ENCODE peak calls at places on chromosomes 5 and 9, in nine cellular contexts. Z is SJCRH30; U is stimulated activated CD8-positive, alpha-beta memory T cell treated with anti-CD3 and anti-CD28 coated beads, Interleukin-4, amount 100 ng/mL, for 4 hours; V is activated CD4-positive, alpha-beta T cell treated with anti-CD3 and anti-CD28 coated beads for 1 hour; C is MV-4-11; W is EL; O is activated T-helper 1 cell treated with Interleukin-2 at 50 U/mL for 16 hours; D is HEK293T; F is A172. B is an unnamed sample.

GRCh38 chr5:123997354-123998215 is 485.6 kb downstream of the CSNK1G3 start:
- DNase-seq in Z (peak; percentile 51), U (no peak), V (no peak), C (no peak), W (peak; percentile 91), O (no peak), D (no peak), F (peak; percentile 67), B (peak; percentile 18)

GRCh38 chr9:93010696-93011095 is 47.8 kb upstream of the SUSD3 start:
- DNase-seq in Z (no peak), U (no peak), V (no peak), C (no peak), W (no peak), O (no peak), D (peak; percentile 3), F (no peak), B (no peak)

GRCh38 chr5:173567548-173567947 is 48.9 kb downstream of the BOD1 start:
- DNase-seq in Z (peak; percentile 70), U (no peak), V (no peak), C (no peak), W (peak; percentile 78), O (no peak), D (no peak), F (peak; percentile 35), B (no peak)

GRCh38 chr9:119366909-119367690 is 2.1 kb downstream of the BRINP1 start:
- DNase-seq in Z (peak; percentile 74), U (no peak), V (no peak), C (no peak), W (no peak), O (no peak), D (no peak), F (no peak), B (no peak)

GRCh38 chr5:60312098-60312497 is 387.9 kb downstream of the DEPDC1B start:
- DNase-seq in Z (no peak), U (no peak), V (no peak), C (peak; percentile 77), W (no peak), O (no peak), D (no peak), F (no peak), B (no peak)

GRCh38 chr5:160166973-160167622 is 47.8 kb upstream of the PWWP2A start:
- DNase-seq in Z (no peak), U (no peak), V (no peak), C (no peak), W (no peak), O (no peak), D (no peak), F (no peak), B (no peak)

GRCh38 chr9:127985011-127985410 is 4.2 kb upstream of the EEIG1 start:
- DNase-seq in Z (no peak), U (no peak), V (no peak), C (no peak), W (no peak), O (no peak), D (no peak), F (no peak), B (no peak)

GRCh38 chr5:112006721-112007120 is 249.7 kb upstream of the NREP start:
- DNase-seq in Z (peak; percentile 18), U (no peak), V (no peak), C (peak; percentile 48), W (peak; percentile 73), O (no peak), D (no peak), F (peak; percentile 50), B (peak; percentile 71)

GRCh38 chr5:6365142-6365976 is 13.0 kb downstream of the MED10 start:
- DNase-seq in Z (no peak), U (no peak), V (no peak), C (no peak), W (peak; percentile 51), O (no peak), D (no peak), F (peak; percentile 82), B (no peak)

GRCh38 chr5:158711927-158712529 is 387.7 kb downstream of the EBF1 start:
- DNase-seq in Z (no peak), U (no peak), V (no peak), C (no peak), W (no peak), O (no peak), D (no peak), F (no peak), B (no peak)

GRCh38 chr9:13111778-13112177 is 167.7 kb downstream of the MPDZ start:
- DNase-seq in Z (no peak), U (no peak), V (no peak), C (no peak), W (no peak), O (no peak), D (no peak), F (no peak), B (no peak)

GRCh38 chr5:174590820-174591219 is 133.6 kb upstream of the MSX2 start:
- DNase-seq in Z (no peak), U (no peak), V (no peak), C (no peak), W (no peak), O (no peak), D (no peak), F (no peak), B (no peak)

GRCh38 chr9:35538361-35539234 is 48.7 kb downstream of the RUSC2 start:
- DNase-seq in Z (no peak), U (no peak), V (no peak), C (peak; percentile 63), W (peak; percentile 85), O (no peak), D (no peak), F (peak; percentile 11), B (no peak)

GRCh38 chr5:147567917-147568598 is 58.2 kb upstream of the DPYSL3 start:
- DNase-seq in Z (no peak), U (no peak), V (no peak), C (no peak), W (peak; percentile 53), O (no peak), D (no peak), F (peak; percentile 99), B (peak; percentile 83)

GRCh38 chr5:11334404-11334803 is 569.8 kb downstream of the CTNND2 start:
- DNase-seq in Z (no peak), U (no peak), V (no peak), C (no peak), W (peak; percentile 2), O (no peak), D (no peak), F (peak; percentile 22), B (no peak)

GRCh38 chr5:128782446-128782845 is 182.8 kb upstream of the SLC27A6 start:
- DNase-seq in Z (peak; percentile 57), U (no peak), V (no peak), C (no peak), W (peak; percentile 89), O (no peak), D (no peak), F (peak; percentile 93), B (peak; percentile 94)

B was measured in H4.